ENCODE peak calls at places on chromosomes 13 and 19, in eight cellular contexts. P is BJ; N is mesothelial cell of epicardium; Z is neuronal stem cell; U is activated CD8-positive, alpha-beta T cell treated with anti-CD3 and anti-CD28 coated beads for 36 hours; A is glomerular endothelial cell; H is stimulated activated CD8-positive, alpha-beta memory T cell treated with anti-CD3 and anti-CD28 coated beads, Interleukin-2, amount 100 ng/mL, for 48 hours; K is HTR-8/SVneo. C is an unnamed sample.

GRCh38 chr13:95677564-95678386 is 836 bp downstream of the DNAJC3 start:
- DNase-seq in P (no peak), N (no peak), Z (peak), U (peak), A (no peak), H (no peak), K (no peak), C (no peak)

GRCh38 chr13:35704331-35704730 is 227.8 kb upstream of the MAB21L1 start:
- DNase-seq in P (no peak), N (no peak), Z (no peak), U (no peak), A (no peak), H (no peak), K (no peak), C (no peak)

GRCh38 chr19:496333-496634 is at the start of gene MADCAM1:
- DNase-seq in P (no peak), N (no peak), Z (no peak), U (no peak), A (no peak), H (no peak), K (no peak), C (no peak)

GRCh38 chr19:58581227-58582141 is 8.3 kb upstream of the MZF1 start:
- DNase-seq in P (peak), N (peak), Z (peak), U (peak), A (no peak), H (peak), K (peak), C (peak)

GRCh38 chr19:4304509-4305252 is at the start of gene FSD1:
- DNase-seq in P (no peak), N (no peak), Z (peak), U (peak), A (no peak), H (peak), K (peak), C (peak)

GRCh38 chr19:19744641-19745040 is 11.7 kb upstream of the ZNF14 start:
- DNase-seq in P (no peak), N (no peak), Z (no peak), U (no peak), A (no peak), H (no peak), K (no peak), C (no peak)

GRCh38 chr19:38388310-38389100 is at the start of gene SPRED3:
- DNase-seq in P (no peak), N (no peak), Z (no peak), U (no peak), A (no peak), H (no peak), K (peak), C (no peak)

GRCh38 chr19:32676186-32676894 is 692 bp downstream of the RGS9BP start:
- DNase-seq in P (no peak), N (no peak), Z (peak), U (no peak), A (no peak), H (no peak), K (no peak), C (no peak)

GRCh38 chr13:25165664-25166063 is 6.4 kb downstream of the AMER2 start:
- DNase-seq in P (no peak), N (no peak), Z (no peak), U (no peak), A (no peak), H (no peak), K (no peak), C (no peak)

GRCh38 chr13:85186646-85187045 is 612.6 kb downstream of the SLITRK6 start:
- DNase-seq in P (no peak), N (no peak), Z (no peak), U (no peak), A (no peak), H (no peak), K (no peak), C (no peak)

GRCh38 chr19:47819841-47820244 is 1.9 kb upstream of the CRX start:
- DNase-seq in P (no peak), N (no peak), Z (peak), U (no peak), A (no peak), H (no peak), K (no peak), C (no peak)

GRCh38 chr13:47463726-47464125 is 537.3 kb downstream of the SUCLA2 start:
- DNase-seq in P (no peak), N (no peak), Z (no peak), U (no peak), A (no peak), H (no peak), K (no peak), C (no peak)